ENCODE peak calls at places on chromosome 4, in five cellular contexts. One of them, this sample, is unnamed.

GRCh38 chr4:141643557-141643956 is 7.2 kb downstream of the IL15 start:
- DNase-seq in tibial nerve: no peak
- DNase-seq in adrenal gland: peak
- DNase-seq in HCT116: peak
- DNase-seq in K562: no peak
- DNase-seq in this sample: no peak

GRCh38 chr4:186108391-186108790 is 3.9 kb downstream of the FAM149A start:
- DNase-seq in tibial nerve: no peak
- DNase-seq in adrenal gland: no peak
- DNase-seq in HCT116: no peak
- DNase-seq in K562: no peak
- DNase-seq in this sample: no peak

GRCh38 chr4:125461676-125462363 is 147.1 kb downstream of the FAT4 start:
- DNase-seq in tibial nerve: no peak
- DNase-seq in adrenal gland: no peak
- DNase-seq in HCT116: no peak
- DNase-seq in K562: no peak
- DNase-seq in this sample: no peak

GRCh38 chr4:4761128-4761991 is 98.1 kb upstream of the MSX1 start:
- DNase-seq in tibial nerve: no peak
- DNase-seq in adrenal gland: no peak
- DNase-seq in HCT116: peak
- DNase-seq in K562: peak
- DNase-seq in this sample: no peak

GRCh38 chr4:169100656-169101055 is 90.6 kb upstream of the CBR4 start:
- DNase-seq in tibial nerve: no peak
- DNase-seq in adrenal gland: no peak
- DNase-seq in HCT116: no peak
- DNase-seq in K562: no peak
- DNase-seq in this sample: no peak

GRCh38 chr4:73309211-73309610 is 50.6 kb upstream of the ANKRD17 start:
- DNase-seq in tibial nerve: no peak
- DNase-seq in adrenal gland: no peak
- DNase-seq in HCT116: no peak
- DNase-seq in K562: no peak
- DNase-seq in this sample: no peak

GRCh38 chr4:8191136-8191747 is 7.8 kb upstream of the SH3TC1 start:
- DNase-seq in tibial nerve: peak
- DNase-seq in adrenal gland: peak
- DNase-seq in HCT116: peak
- DNase-seq in K562: peak
- DNase-seq in this sample: peak

GRCh38 chr4:58225460-58225859 is 1115.3 kb upstream of the IGFBP7 start:
- DNase-seq in tibial nerve: no peak
- DNase-seq in adrenal gland: no peak
- DNase-seq in HCT116: no peak
- DNase-seq in K562: no peak
- DNase-seq in this sample: no peak

GRCh38 chr4:113330200-113330599 is 280.7 kb downstream of the ANK2 start:
- DNase-seq in tibial nerve: no peak
- DNase-seq in adrenal gland: no peak
- DNase-seq in HCT116: no peak
- DNase-seq in K562: no peak
- DNase-seq in this sample: no peak

GRCh38 chr4:158371158-158371557 is 150.5 kb upstream of the RXFP1 start:
- DNase-seq in tibial nerve: no peak
- DNase-seq in adrenal gland: no peak
- DNase-seq in HCT116: no peak
- DNase-seq in K562: no peak
- DNase-seq in this sample: no peak

GRCh38 chr4:185209031-185209851 is at the start of gene SNX25:
- DNase-seq in tibial nerve: peak
- DNase-seq in adrenal gland: peak
- DNase-seq in HCT116: peak
- DNase-seq in K562: peak
- DNase-seq in this sample: peak

GRCh38 chr4:34108456-34108855 is 2135.9 kb downstream of the ARAP2 start:
- DNase-seq in tibial nerve: no peak
- DNase-seq in adrenal gland: no peak
- DNase-seq in HCT116: no peak
- DNase-seq in K562: no peak
- DNase-seq in this sample: no peak

GRCh38 chr4:145554691-145555090 is 64.5 kb upstream of the MMAA start:
- DNase-seq in tibial nerve: no peak
- DNase-seq in adrenal gland: no peak
- DNase-seq in HCT116: no peak
- DNase-seq in K562: no peak
- DNase-seq in this sample: no peak

GRCh38 chr4:122917731-122918130 is 4.7 kb downstream of the NUDT6 start:
- DNase-seq in tibial nerve: no peak
- DNase-seq in adrenal gland: no peak
- DNase-seq in HCT116: no peak
- DNase-seq in K562: no peak
- DNase-seq in this sample: no peak

GRCh38 chr4:122921971-122922876 is at the start of gene NUDT6:
- DNase-seq in tibial nerve: peak
- DNase-seq in adrenal gland: peak
- DNase-seq in HCT116: no peak
- DNase-seq in K562: peak
- DNase-seq in this sample: peak

GRCh38 chr4:122921300-122921699 is 1.1 kb downstream of the NUDT6 start:
- DNase-seq in tibial nerve: no peak
- DNase-seq in adrenal gland: no peak
- DNase-seq in HCT116: no peak
- DNase-seq in K562: no peak
- DNase-seq in this sample: no peak

GRCh38 chr4:122920473-122920872 is 1.9 kb downstream of the NUDT6 start:
- DNase-seq in tibial nerve: no peak
- DNase-seq in adrenal gland: no peak
- DNase-seq in HCT116: no peak
- DNase-seq in K562: no peak
- DNase-seq in this sample: no peak

GRCh38 chr4:122922877-122923511 is 597 bp upstream of the NUDT6 start:
- DNase-seq in tibial nerve: peak
- DNase-seq in adrenal gland: peak
- DNase-seq in HCT116: peak
- DNase-seq in K562: peak
- DNase-seq in this sample: peak
- TF ChIP-seq POLR2A in tibial nerve: no peak
- TF ChIP-seq POLR2A in adrenal gland: peak
- TF ChIP-seq POLR2A in HCT116: peak
- TF ChIP-seq POLR2A in K562: peak
- TF ChIP-seq POLR2A in this sample: no peak

DNA sequence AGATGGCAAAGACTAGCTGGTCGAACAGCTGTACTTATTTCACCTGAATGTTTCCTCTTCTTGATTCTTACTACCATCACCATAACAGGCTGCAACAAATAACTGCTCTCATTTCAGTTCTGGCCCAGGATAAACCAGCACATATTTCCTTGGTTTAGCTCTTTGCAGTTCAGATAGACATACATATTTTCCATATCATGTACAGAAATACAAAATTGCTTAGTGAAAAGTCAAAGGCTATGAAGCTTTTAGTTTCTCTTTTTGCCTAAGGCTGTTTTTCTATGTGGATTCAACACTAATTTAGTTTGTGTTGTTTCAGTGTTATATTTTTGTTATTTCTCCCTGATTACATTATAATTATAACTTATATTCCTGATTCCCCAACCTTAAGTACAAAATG is 103.6 kb upstream of the BMP3 start:
- DNase-seq in tibial nerve: no peak
- DNase-seq in adrenal gland: no peak
- DNase-seq in HCT116: no peak
- DNase-seq in K562: no peak
- DNase-seq in this sample: no peak
- H3K4me3 ChIP-seq in tibial nerve: no peak
- H3K4me3 ChIP-seq in adrenal gland: no peak
- H3K4me3 ChIP-seq in HCT116: no peak
- H3K4me3 ChIP-seq in K562: no peak
- H3K4me3 ChIP-seq in this sample: no peak

DNA sequence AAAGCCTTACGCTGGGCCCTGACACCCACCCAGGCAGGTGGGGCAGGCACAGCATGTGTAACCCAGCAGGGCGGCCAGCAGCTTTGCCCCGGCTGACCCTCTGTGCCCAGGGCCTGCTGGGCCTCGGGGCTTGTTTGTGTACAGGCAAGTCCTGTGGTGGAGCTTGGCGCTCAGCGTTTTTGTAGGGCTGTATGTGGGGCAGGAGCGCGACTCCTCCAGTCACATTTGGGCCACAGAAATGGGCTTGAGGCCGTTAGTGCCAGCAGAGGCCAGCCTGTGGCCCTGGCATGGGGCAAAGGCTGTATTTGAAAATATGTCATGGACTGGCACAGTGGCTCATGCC is 14.7 kb upstream of the HGFAC start:
- DNase-seq in tibial nerve: no peak
- DNase-seq in adrenal gland: no peak
- DNase-seq in HCT116: no peak
- DNase-seq in K562: no peak
- DNase-seq in this sample: no peak
- TF ChIP-seq POLR2A in tibial nerve: no peak
- TF ChIP-seq POLR2A in adrenal gland: no peak
- TF ChIP-seq POLR2A in HCT116: no peak
- TF ChIP-seq POLR2A in K562: no peak
- TF ChIP-seq POLR2A in this sample: no peak

GRCh38 chr4:190016369-190017289 is 10.4 kb downstream of the FRG2 start:
- DNase-seq in tibial nerve: no peak
- DNase-seq in adrenal gland: no peak
- DNase-seq in HCT116: no peak
- DNase-seq in K562: no peak
- DNase-seq in this sample: no peak
- H3K4me3 ChIP-seq in tibial nerve: no peak
- H3K4me3 ChIP-seq in adrenal gland: no peak
- H3K4me3 ChIP-seq in HCT116: no peak
- H3K4me3 ChIP-seq in K562: no peak
- H3K4me3 ChIP-seq in this sample: no peak

GRCh38 chr4:134585972-134586371 is 384.4 kb upstream of the PABPC4L start:
- DNase-seq in tibial nerve: no peak
- DNase-seq in adrenal gland: no peak
- DNase-seq in HCT116: no peak
- DNase-seq in K562: no peak
- DNase-seq in this sample: no peak
- TF ChIP-seq POLR2A in tibial nerve: no peak
- TF ChIP-seq POLR2A in adrenal gland: no peak
- TF ChIP-seq POLR2A in HCT116: no peak
- TF ChIP-seq POLR2A in K562: no peak
- TF ChIP-seq POLR2A in this sample: no peak

DNA sequence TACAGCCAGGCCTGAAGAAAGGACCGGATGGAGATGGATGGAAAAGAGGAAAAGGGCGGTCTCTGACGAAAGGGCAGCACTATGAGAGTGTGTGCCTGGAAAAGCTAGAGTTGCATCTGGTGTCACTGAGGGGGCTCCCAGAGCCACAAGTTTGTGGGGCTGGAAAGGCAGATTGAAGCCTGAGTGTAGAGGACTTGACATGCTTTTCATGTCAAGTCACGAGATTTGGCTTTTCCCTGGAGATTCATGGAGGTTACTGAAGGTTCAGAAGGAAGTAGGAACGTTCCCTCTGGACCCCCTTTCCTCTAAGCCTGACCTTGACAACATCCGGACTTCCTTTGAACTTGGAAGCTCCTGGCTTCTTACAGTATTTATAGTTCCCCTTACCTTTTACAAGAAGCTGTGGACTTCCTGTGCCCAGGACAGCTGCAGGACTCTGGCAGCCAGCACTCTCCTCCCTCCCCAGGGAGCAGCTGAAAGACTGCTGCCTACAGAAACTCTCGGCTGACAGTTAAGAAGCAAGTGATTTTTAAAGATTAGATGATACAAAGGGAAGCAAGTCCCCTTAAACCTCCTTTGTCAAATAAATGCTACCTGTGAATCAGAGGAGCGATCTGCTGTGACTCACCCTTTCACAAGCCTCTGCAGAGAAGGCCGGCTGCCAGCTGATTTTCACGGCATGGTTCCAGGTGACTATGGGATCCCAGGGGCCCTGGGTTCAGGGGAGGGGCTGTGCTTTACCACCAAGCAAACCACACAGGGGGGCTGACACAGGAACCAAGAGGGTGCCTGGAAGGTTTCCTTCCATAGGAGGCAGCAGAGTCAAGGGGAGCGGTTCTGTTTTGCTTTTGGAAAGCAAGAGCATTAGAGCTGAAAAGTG is 72.9 kb upstream of the STIM2 start:
- DNase-seq in tibial nerve: no peak
- DNase-seq in adrenal gland: peak
- DNase-seq in HCT116: peak
- DNase-seq in K562: peak
- DNase-seq in this sample: no peak
- H3K4me3 ChIP-seq in tibial nerve: no peak
- H3K4me3 ChIP-seq in adrenal gland: no peak
- H3K4me3 ChIP-seq in HCT116: peak
- H3K4me3 ChIP-seq in K562: no peak
- H3K4me3 ChIP-seq in this sample: no peak